ENCODE peak calls at places on chromosomes 6 and 20, in ten cellular contexts. X is cardiac muscle cell, E is astrocyte of the cerebellum, D is fibroblast of the aortic adventitia, Q is sigmoid colon, W is stomach, Y is fibroblast of lung, P is transverse colon, G is hepatocyte, S is pancreas. I is an unnamed sample.
A peak's percentile ranks its signal among the peaks of the same experiment; 100 is the strongest.

GRCh38 chr20:8756410-8756809 is 312.5 kb upstream of the PLCB4 start:
- DNase-seq in P (no peak), S (no peak), E (peak; percentile 52), Q (peak; percentile 72), G (peak; percentile 41), Y (peak; percentile 95), D (peak; percentile 66), X (peak; percentile 69), W (no peak), I (peak; percentile 67)

GRCh38 chr6:20365456-20365855 is 36.2 kb upstream of the E2F3 start:
- DNase-seq in D (no peak), X (no peak), G (no peak), S (no peak), Q (no peak), P (no peak), W (no peak), Y (no peak), E (no peak), I (no peak)

GRCh38 chr6:46352541-46353267 is 138.5 kb downstream of the RCAN2 start:
- DNase-seq in Y (no peak), D (no peak), E (no peak), Q (no peak), S (no peak), P (no peak), W (no peak), X (no peak), G (no peak), I (no peak)

GRCh38 chr6:146915671-146916127 is 288.5 kb upstream of the STXBP5 start:
- DNase-seq in E (no peak), X (peak; percentile 44), S (no peak), D (peak; percentile 54), P (no peak), Y (peak; percentile 64), G (no peak), W (no peak), Q (no peak), I (no peak)

GRCh38 chr20:44187763-44188709 is 1.0 kb upstream of the JPH2 start:
- DNase-seq in Q (peak; percentile 83), G (no peak), X (peak; percentile 24), E (no peak), W (no peak), D (peak; percentile 34), Y (peak; percentile 53), P (no peak), S (no peak), I (peak; percentile 60)

GRCh38 chr6:170036916-170037315 is 254.0 kb downstream of the DLL1 start:
- DNase-seq in P (peak; percentile 7), S (peak; percentile 29), X (no peak), G (no peak), E (no peak), Y (no peak), D (no peak), W (peak; percentile 10), Q (peak; percentile 37), I (no peak)

GRCh38 chr6:36024154-36024760 is at the start of gene SLC26A8:
- DNase-seq in Y (no peak), W (no peak), E (no peak), P (no peak), S (peak; percentile 62), G (peak; percentile 41), D (no peak), X (no peak), Q (no peak), I (no peak)

GRCh38 chr6:114735118-114735730 is 392.4 kb upstream of the HS3ST5 start:
- DNase-seq in Q (no peak), P (no peak), W (no peak), G (no peak), S (no peak), Y (peak; percentile 61), E (no peak), X (no peak), D (no peak), I (no peak)

GRCh38 chr6:104095661-104096416 is 763.9 kb downstream of the HACE1 start:
- DNase-seq in D (no peak), X (no peak), E (no peak), G (no peak), W (no peak), Q (no peak), Y (no peak), P (no peak), S (no peak), I (no peak)

DNA sequence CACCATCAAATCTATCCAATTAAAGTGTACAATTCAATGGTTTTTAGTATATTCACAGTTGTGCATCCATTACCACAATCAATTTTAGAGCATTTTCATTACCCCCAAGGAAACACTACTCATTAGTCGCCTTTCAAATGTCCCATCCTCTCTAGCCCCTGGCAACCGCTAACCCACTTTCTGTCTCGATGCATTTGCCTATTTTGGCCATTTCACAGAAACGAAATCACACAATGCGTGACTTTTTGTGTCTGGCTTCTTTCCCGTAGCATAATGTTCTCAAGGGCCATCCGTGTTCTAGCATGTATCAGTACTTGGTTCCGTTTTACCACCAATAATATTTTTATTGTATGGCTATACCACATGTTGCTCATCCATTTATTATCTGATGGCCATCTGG is 51.7 kb downstream of the PPP1R3G start:
- DNase-seq in Q (no peak), D (no peak), P (no peak), Y (no peak), G (no peak), X (no peak), E (no peak), W (no peak), S (no peak), I (no peak)
- H3K4me3 ChIP-seq in Q (no peak overlapping the region), D (no peak overlapping the region), P (no peak overlapping the region), Y (no peak overlapping the region), G (no peak overlapping the region), X (no peak overlapping the region), E (no peak overlapping the region), W (no peak overlapping the region), S (no peak overlapping the region), I (no peak overlapping the region)

DNA sequence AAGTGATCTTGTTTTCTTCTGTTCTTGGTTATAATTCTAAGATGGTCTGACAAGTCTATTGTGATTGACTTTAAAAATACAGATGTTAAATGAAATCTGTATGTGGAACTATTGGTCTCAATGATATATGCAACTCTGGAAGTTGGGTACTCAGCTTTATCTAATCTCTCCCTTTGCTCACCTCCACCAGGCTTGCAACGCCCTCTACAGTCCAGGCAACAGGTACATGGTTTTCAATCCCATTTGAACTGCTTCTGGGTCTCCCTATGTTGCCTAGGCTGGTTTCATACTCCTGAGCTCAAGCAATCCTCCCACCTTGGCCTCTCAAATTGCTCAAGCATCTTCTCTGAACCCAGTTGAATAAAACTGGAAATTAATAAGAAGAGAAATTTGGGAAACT is 25.6 kb upstream of the HLA-DQB1 start:
- DNase-seq in P (peak; percentile 54), X (peak; percentile 3), Q (no peak), W (peak; percentile 43), E (no peak), G (peak; percentile 55), D (no peak), Y (no peak), S (no peak), I (peak; percentile 4)
- TF ChIP-seq CTCF in P (peak; percentile 37), X (no peak), Q (peak; percentile 13), W (no peak), E (no peak), G (peak; percentile 53), D (no peak), Y (no peak), S (no peak), I (peak; percentile 31)

GRCh38 chr6:157716553-157716952 is 106.5 kb upstream of the SNX9 start:
- DNase-seq in E (no peak), Y (no peak), G (no peak), P (no peak), W (no peak), D (peak; percentile 59), X (no peak), Q (no peak), S (no peak), I (no peak)
- H3K4me3 ChIP-seq in E (no peak overlapping the region), Y (no peak overlapping the region), G (no peak overlapping the region), P (no peak overlapping the region), W (no peak overlapping the region), D (no peak overlapping the region), X (no peak overlapping the region), Q (no peak overlapping the region), S (no peak overlapping the region), I (no peak overlapping the region)

DNA sequence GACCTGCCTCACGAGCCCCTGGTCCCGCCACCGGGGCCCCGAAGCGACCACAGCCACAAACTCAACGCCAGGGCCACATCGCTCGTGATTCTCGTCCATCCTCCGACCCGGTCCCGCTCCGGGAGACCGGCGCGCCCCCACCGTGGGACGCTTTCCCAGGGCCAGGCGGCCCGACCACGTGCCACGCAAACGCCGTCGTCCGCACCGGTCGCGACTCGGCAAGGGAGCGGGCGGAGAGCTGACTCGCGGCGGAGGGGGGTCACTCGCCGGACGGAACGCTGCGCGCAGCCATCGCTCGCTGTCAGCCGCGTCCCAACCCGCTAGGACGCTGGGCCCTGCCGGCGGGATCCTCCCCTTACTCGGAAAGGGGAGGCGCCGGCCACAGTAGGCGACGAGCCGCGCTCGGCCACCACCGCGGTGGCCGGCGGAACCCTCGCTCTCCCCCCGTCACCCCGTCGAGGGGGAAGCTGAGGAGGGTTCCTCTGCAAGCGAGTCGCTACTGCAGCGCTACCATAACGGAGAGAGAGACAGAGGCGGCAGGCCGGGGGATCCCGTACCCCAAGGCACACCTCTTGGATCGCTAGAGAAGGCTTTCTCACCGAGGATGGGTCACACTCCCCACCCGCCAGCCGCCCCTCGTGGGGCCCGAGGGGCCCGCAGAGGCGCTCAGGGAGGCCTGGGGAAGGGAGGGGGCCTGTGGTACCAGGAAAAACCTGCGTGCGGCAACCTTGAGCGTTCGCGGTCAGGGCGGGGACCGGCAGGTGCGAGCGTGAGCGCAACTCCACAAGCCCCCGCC is 511.8 kb upstream of the ZNF337 start:
- DNase-seq in X (peak; percentile 12), W (no peak), P (no peak), Y (peak; percentile 10), G (peak; percentile 32), S (peak; percentile 60), Q (peak; percentile 52), E (no peak), D (no peak), I (peak; percentile 0)
- TF ChIP-seq CTCF in X (no peak), W (no peak), P (no peak), Y (no peak), G (no peak), S (no peak), Q (no peak), E (no peak), D (no peak), I (no peak)

GRCh38 chr20:49344140-49344539 is 66.3 kb upstream of the ZNFX1 start:
- DNase-seq in X (no peak), Q (no peak), G (no peak), Y (no peak), E (no peak), S (no peak), W (no peak), D (no peak), P (no peak), I (no peak)

GRCh38 chr20:49343246-49343645 is 65.4 kb upstream of the ZNFX1 start:
- DNase-seq in W (no peak), Q (no peak), X (no peak), D (no peak), S (no peak), G (no peak), Y (peak; percentile 28), P (no peak), E (no peak), I (no peak)

GRCh38 chr20:49345538-49345937 is 67.7 kb upstream of the ZNFX1 start:
- DNase-seq in E (no peak), Y (peak; percentile 85), W (no peak), X (peak; percentile 58), Q (peak; percentile 75), P (no peak), S (no peak), G (no peak), D (peak; percentile 68), I (no peak)

GRCh38 chr20:49346682-49347081 is 68.8 kb upstream of the ZNFX1 start:
- DNase-seq in D (no peak), S (no peak), G (no peak), X (no peak), E (no peak), Y (no peak), Q (no peak), P (no peak), W (no peak), I (no peak)

GRCh38 chr20:49344975-49345374 is 67.1 kb upstream of the ZNFX1 start:
- DNase-seq in E (peak; percentile 83), W (no peak), X (peak; percentile 94), P (peak; percentile 41), S (no peak), G (peak; percentile 79), Y (peak; percentile 97), D (peak; percentile 96), Q (peak; percentile 90), I (peak; percentile 58)
- H3K4me3 ChIP-seq in E (no peak overlapping the region), W (no peak overlapping the region), X (no peak overlapping the region), P (no peak overlapping the region), S (no peak overlapping the region), G (no peak overlapping the region), Y (no peak overlapping the region), D (no peak overlapping the region), Q (no peak overlapping the region), I (no peak overlapping the region)

I was measured in fibroblast of villous mesenchyme.